ENCODE peak calls at places on chromosomes 6 and 20, in four cellular contexts. One of them, this sample, is unnamed.

GRCh38 chr6:22544469-22544868 is 24.9 kb upstream of the HDGFL1 start:
- DNase-seq in HFF-Myc: no peak
- DNase-seq in retinal pigment epithelial cell: no peak
- DNase-seq in A549: no peak
- DNase-seq in this sample: no peak

GRCh38 chr20:51600016-51600420 is 57.5 kb upstream of the NFATC2 start:
- DNase-seq in HFF-Myc: no peak
- DNase-seq in retinal pigment epithelial cell: no peak
- DNase-seq in A549: no peak
- DNase-seq in this sample: no peak

GRCh38 chr6:154549179-154549578 is 38.7 kb upstream of the CNKSR3 start:
- DNase-seq in HFF-Myc: no peak
- DNase-seq in retinal pigment epithelial cell: no peak
- DNase-seq in A549: no peak
- DNase-seq in this sample: no peak

GRCh38 chr20:45066372-45066771 is 34.6 kb downstream of the KCNS1 start:
- DNase-seq in HFF-Myc: no peak
- DNase-seq in retinal pigment epithelial cell: no peak
- DNase-seq in A549: no peak
- DNase-seq in this sample: no peak

GRCh38 chr6:167705211-167705750 is 121.4 kb upstream of the AFDN start:
- DNase-seq in HFF-Myc: no peak
- DNase-seq in retinal pigment epithelial cell: no peak
- DNase-seq in A549: no peak
- DNase-seq in this sample: no peak

GRCh38 chr6:13422601-13423247 is 64.7 kb downstream of the GFOD1 start:
- DNase-seq in HFF-Myc: no peak
- DNase-seq in retinal pigment epithelial cell: no peak
- DNase-seq in A549: no peak
- DNase-seq in this sample: no peak

GRCh38 chr20:57467742-57468141 is 57.2 kb downstream of the CTCFL start:
- DNase-seq in HFF-Myc: no peak
- DNase-seq in retinal pigment epithelial cell: no peak
- DNase-seq in A549: no peak
- DNase-seq in this sample: no peak

GRCh38 chr6:36104836-36105235 is 25.5 kb upstream of the MAPK13 start:
- DNase-seq in HFF-Myc: no peak
- DNase-seq in retinal pigment epithelial cell: no peak
- DNase-seq in A549: no peak
- DNase-seq in this sample: no peak

GRCh38 chr20:53365676-53366075 is 228.0 kb downstream of the ZNF217 start:
- DNase-seq in HFF-Myc: no peak
- DNase-seq in retinal pigment epithelial cell: no peak
- DNase-seq in A549: no peak
- DNase-seq in this sample: no peak

GRCh38 chr6:170532867-170533488 is 20.1 kb downstream of the PSMB1 start:
- DNase-seq in HFF-Myc: no peak
- DNase-seq in retinal pigment epithelial cell: no peak
- DNase-seq in A549: no peak
- DNase-seq in this sample: no peak

GRCh38 chr20:38599410-38599882 is 2.2 kb upstream of the ARHGAP40 start:
- DNase-seq in HFF-Myc: no peak
- DNase-seq in retinal pigment epithelial cell: no peak
- DNase-seq in A549: no peak
- DNase-seq in this sample: peak

GRCh38 chr20:38633577-38634093 is 32.0 kb downstream of the ARHGAP40 start:
- DNase-seq in HFF-Myc: peak
- DNase-seq in retinal pigment epithelial cell: no peak
- DNase-seq in A549: peak
- DNase-seq in this sample: no peak

GRCh38 chr20:1345030-1345755 is 16.3 kb upstream of the SDCBP2 start:
- DNase-seq in HFF-Myc: no peak
- DNase-seq in retinal pigment epithelial cell: no peak
- DNase-seq in A549: no peak
- DNase-seq in this sample: no peak

GRCh38 chr6:129659590-129660345 is 50.2 kb downstream of the ARHGAP18 start:
- DNase-seq in HFF-Myc: no peak
- DNase-seq in retinal pigment epithelial cell: no peak
- DNase-seq in A549: no peak
- DNase-seq in this sample: no peak

GRCh38 chr6:167795874-167796667 is 30.6 kb upstream of the AFDN start:
- DNase-seq in HFF-Myc: no peak
- DNase-seq in retinal pigment epithelial cell: no peak
- DNase-seq in A549: no peak
- DNase-seq in this sample: no peak

GRCh38 chr6:42923656-42924055 is 5.6 kb upstream of the CNPY3 start:
- DNase-seq in HFF-Myc: no peak
- DNase-seq in retinal pigment epithelial cell: no peak
- DNase-seq in A549: no peak
- DNase-seq in this sample: no peak

GRCh38 chr6:160462551-160463109 is 114.5 kb downstream of the SLC22A3 start:
- DNase-seq in HFF-Myc: peak
- DNase-seq in retinal pigment epithelial cell: peak
- DNase-seq in A549: no peak
- DNase-seq in this sample: no peak

GRCh38 chr6:54516331-54516730 is 208.1 kb downstream of the TINAG start:
- DNase-seq in HFF-Myc: no peak
- DNase-seq in retinal pigment epithelial cell: no peak
- DNase-seq in A549: no peak
- DNase-seq in this sample: no peak

GRCh38 chr20:17558154-17558940 is 11.5 kb upstream of the DSTN start:
- DNase-seq in HFF-Myc: peak
- DNase-seq in retinal pigment epithelial cell: peak
- DNase-seq in A549: peak
- DNase-seq in this sample: peak

GRCh38 chr20:24462461-24463010 is 6.9 kb upstream of the SYNDIG1 start:
- DNase-seq in HFF-Myc: no peak
- DNase-seq in retinal pigment epithelial cell: no peak
- DNase-seq in A549: no peak
- DNase-seq in this sample: no peak

GRCh38 chr20:57650266-57650665 is 30.0 kb upstream of the ZBP1 start:
- DNase-seq in HFF-Myc: no peak
- DNase-seq in retinal pigment epithelial cell: no peak
- DNase-seq in A549: no peak
- DNase-seq in this sample: no peak

GRCh38 chr20:52497731-52498130 is 306.2 kb upstream of the ZFP64 start:
- DNase-seq in HFF-Myc: no peak
- DNase-seq in retinal pigment epithelial cell: no peak
- DNase-seq in A549: no peak
- DNase-seq in this sample: no peak

GRCh38 chr6:35014786-35015185 is 125.7 kb downstream of the ANKS1A start:
- DNase-seq in HFF-Myc: no peak
- DNase-seq in retinal pigment epithelial cell: no peak
- DNase-seq in A549: no peak
- DNase-seq in this sample: peak

GRCh38 chr6:85113934-85114582 is 335.8 kb upstream of the NT5E start:
- DNase-seq in HFF-Myc: no peak
- DNase-seq in retinal pigment epithelial cell: no peak
- DNase-seq in A549: no peak
- DNase-seq in this sample: no peak

GRCh38 chr6:85115876-85116275 is 334.0 kb upstream of the NT5E start:
- DNase-seq in HFF-Myc: no peak
- DNase-seq in retinal pigment epithelial cell: no peak
- DNase-seq in A549: no peak
- DNase-seq in this sample: no peak

GRCh38 chr6:85116475-85116874 is 333.4 kb upstream of the NT5E start:
- DNase-seq in HFF-Myc: no peak
- DNase-seq in retinal pigment epithelial cell: no peak
- DNase-seq in A549: no peak
- DNase-seq in this sample: no peak

GRCh38 chr6:85112540-85112939 is 337.3 kb upstream of the NT5E start:
- DNase-seq in HFF-Myc: no peak
- DNase-seq in retinal pigment epithelial cell: no peak
- DNase-seq in A549: no peak
- DNase-seq in this sample: no peak

DNA sequence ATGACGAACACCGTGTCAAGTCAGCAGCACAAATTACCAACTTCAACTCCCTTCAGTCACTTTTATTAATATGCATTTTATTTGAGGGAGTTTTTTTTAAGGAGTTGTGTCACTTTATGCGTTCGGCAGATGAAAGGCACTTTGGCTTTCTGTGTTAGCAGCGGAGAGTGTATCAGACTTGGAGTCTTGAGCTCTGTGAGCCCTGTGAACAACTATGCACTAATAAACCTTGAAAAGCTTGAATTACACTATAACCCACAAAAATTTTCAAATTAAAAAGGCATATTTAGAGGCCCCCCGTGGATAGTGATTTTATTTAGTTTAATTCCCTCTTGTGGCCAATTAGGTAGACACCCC is 335.3 kb upstream of the NT5E start:
- DNase-seq in HFF-Myc: no peak
- DNase-seq in retinal pigment epithelial cell: no peak
- DNase-seq in A549: no peak
- DNase-seq in this sample: no peak
- H3K4me3 ChIP-seq in HFF-Myc: no peak
- H3K4me3 ChIP-seq in retinal pigment epithelial cell: no peak
- H3K4me3 ChIP-seq in A549: no peak
- H3K4me3 ChIP-seq in this sample: no peak

DNA sequence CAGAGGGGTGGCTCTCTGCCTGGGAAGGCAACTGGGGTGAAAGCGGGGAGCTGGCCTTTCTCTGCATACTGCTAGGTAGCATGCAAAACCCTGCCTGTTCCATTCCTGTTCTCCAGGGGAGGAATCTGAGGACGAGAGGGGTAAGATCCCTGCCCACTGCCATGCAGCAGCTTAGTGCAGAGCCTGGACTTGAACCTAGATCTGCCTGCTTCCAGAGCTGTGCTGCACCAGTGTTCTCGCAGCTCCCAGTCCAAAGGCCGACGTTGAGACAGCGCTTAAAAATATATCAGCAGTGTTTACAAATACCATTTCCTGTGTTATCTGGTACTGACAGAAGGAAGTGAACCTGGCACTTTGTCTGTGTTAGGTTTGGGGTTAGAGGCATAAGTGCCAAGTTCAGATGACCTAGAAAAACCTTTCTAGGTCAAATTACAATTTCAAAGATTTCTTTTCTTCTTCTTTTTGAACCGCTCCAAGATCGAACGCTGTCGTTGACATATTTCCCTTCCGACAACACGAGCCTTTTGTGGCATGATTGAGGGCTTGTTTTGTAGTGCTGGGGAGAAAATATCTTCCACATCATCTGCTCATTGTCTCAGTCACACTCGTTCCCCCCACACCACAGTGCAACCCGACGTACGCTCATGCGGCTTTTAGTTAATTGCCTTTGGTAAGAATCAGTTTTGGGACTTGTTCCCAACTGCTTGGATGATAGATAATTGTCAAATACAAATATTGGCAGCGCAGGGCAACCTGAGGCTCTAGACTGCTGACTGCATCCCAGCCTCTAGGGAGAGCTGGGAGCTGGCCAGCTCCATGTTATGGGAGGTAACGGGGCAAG is 44.6 kb downstream of the TOX2 start:
- DNase-seq in HFF-Myc: no peak
- DNase-seq in retinal pigment epithelial cell: no peak
- DNase-seq in A549: no peak
- DNase-seq in this sample: no peak
- H3K4me3 ChIP-seq in HFF-Myc: no peak
- H3K4me3 ChIP-seq in retinal pigment epithelial cell: no peak
- H3K4me3 ChIP-seq in A549: no peak
- H3K4me3 ChIP-seq in this sample: no peak

GRCh38 chr6:25404693-25405169 is 125.6 kb downstream of the CARMIL1 start:
- DNase-seq in HFF-Myc: no peak
- DNase-seq in retinal pigment epithelial cell: no peak
- DNase-seq in A549: no peak
- DNase-seq in this sample: no peak
- H3K4me3 ChIP-seq in HFF-Myc: no peak
- H3K4me3 ChIP-seq in retinal pigment epithelial cell: no peak
- H3K4me3 ChIP-seq in A549: no peak
- H3K4me3 ChIP-seq in this sample: no peak

DNA sequence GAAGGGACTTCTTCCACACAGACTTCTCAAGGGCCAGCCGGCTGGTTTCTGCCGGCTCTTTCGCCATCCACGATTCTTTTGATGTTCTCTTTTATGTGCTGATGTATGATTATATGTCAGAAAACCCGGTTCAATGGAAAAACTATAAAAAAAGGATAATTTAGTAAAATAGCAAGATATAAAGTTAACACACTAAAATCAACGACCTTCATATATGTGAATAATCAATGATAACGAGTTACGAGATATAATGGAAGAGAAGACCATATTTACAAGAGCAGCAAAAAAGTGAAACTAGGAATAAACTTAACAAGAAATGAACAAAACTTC is 540 bp upstream of the ZSCAN12 start:
- DNase-seq in HFF-Myc: no peak
- DNase-seq in retinal pigment epithelial cell: no peak
- DNase-seq in A549: no peak
- DNase-seq in this sample: no peak
- H3K4me3 ChIP-seq in HFF-Myc: peak
- H3K4me3 ChIP-seq in retinal pigment epithelial cell: peak
- H3K4me3 ChIP-seq in A549: peak
- H3K4me3 ChIP-seq in this sample: peak

GRCh38 chr6:33797635-33798342 is 6.0 kb downstream of the MLN start:
- DNase-seq in HFF-Myc: no peak
- DNase-seq in retinal pigment epithelial cell: no peak
- DNase-seq in A549: no peak
- DNase-seq in this sample: no peak

GRCh38 chr6:33792990-33793389 is 4.1 kb upstream of the LEMD2 start:
- DNase-seq in HFF-Myc: no peak
- DNase-seq in retinal pigment epithelial cell: no peak
- DNase-seq in A549: no peak
- DNase-seq in this sample: no peak

GRCh38 chr6:33798343-33798848 is 5.4 kb downstream of the MLN start:
- DNase-seq in HFF-Myc: no peak
- DNase-seq in retinal pigment epithelial cell: no peak
- DNase-seq in A549: no peak
- DNase-seq in this sample: no peak

GRCh38 chr6:33790910-33791309 is 2.0 kb upstream of the LEMD2 start:
- DNase-seq in HFF-Myc: no peak
- DNase-seq in retinal pigment epithelial cell: no peak
- DNase-seq in A549: no peak
- DNase-seq in this sample: no peak

DNA sequence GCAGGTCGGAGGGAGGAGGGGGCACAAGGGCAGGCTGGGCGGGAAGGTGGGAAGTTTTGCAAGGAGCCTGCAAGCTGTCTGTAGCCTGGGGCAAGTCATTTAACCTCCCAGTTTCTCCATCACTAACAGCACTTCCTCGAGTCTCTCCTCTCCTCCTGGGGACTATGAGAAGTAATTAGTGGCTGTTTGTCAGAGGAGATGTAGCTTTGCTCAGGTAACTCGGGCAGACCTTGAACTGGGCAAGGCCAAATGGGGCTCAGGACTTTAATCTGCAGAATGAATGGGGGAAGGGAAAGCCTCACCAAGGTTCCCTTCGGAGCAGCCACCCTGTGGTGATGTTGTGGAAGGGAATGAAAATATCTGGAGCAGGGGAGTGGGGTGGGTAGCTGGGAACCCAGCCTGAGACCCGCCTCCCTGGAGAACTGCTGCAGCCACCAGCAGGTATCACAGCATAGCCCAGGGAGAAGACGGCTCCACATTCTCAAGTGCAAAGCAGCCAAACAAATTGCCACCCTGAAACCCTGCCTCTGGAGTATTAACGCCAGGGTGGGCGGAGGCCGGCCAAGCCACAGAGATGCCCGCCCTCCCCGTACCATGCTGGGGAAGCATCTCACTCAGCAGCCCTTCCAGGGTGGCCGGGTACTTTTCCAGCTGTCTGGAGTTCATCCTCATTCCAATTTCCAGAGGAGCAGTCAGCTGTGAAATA is 6.1 kb upstream of the LEMD2 start:
- DNase-seq in HFF-Myc: no peak
- DNase-seq in retinal pigment epithelial cell: no peak
- DNase-seq in A549: no peak
- DNase-seq in this sample: no peak
- H3K4me3 ChIP-seq in HFF-Myc: no peak
- H3K4me3 ChIP-seq in retinal pigment epithelial cell: no peak
- H3K4me3 ChIP-seq in A549: no peak
- H3K4me3 ChIP-seq in this sample: no peak

GRCh38 chr6:68059894-68060293 is 575.2 kb upstream of the ADGRB3 start:
- DNase-seq in HFF-Myc: no peak
- DNase-seq in retinal pigment epithelial cell: no peak
- DNase-seq in A549: no peak
- DNase-seq in this sample: no peak
- H3K4me3 ChIP-seq in HFF-Myc: no peak
- H3K4me3 ChIP-seq in retinal pigment epithelial cell: no peak
- H3K4me3 ChIP-seq in A549: no peak
- H3K4me3 ChIP-seq in this sample: no peak